ENCODE peak calls at places on chromosomes 13 and 19, in nine cellular contexts. X is GM20000, H is breast epithelium, E is tibial nerve, U is Peyer's patch, M is ovary, T is A673, I is fibroblast of the aortic adventitia, W is bronchial epithelial cell. K is an unnamed sample.

GRCh38 chr13:112248406-112248760 is 127.8 kb upstream of the SPACA7 start:
- DNase-seq in X (no peak), H (no peak), E (no peak), U (no peak), M (no peak), T (no peak), I (no peak), W (no peak), K (no peak)

GRCh38 chr13:65456150-65456912 is 1773.8 kb downstream of the PCDH9 start:
- DNase-seq in X (no peak), H (no peak), E (no peak), U (no peak), M (no peak), T (no peak), I (no peak), W (no peak), K (no peak)

GRCh38 chr19:2775556-2776430 is 7.3 kb downstream of the SGTA start:
- DNase-seq in X (peak; percentile 77), H (peak; percentile 59), E (peak; percentile 53), U (peak; percentile 75), M (no peak), T (no peak), I (no peak), W (no peak), K (no peak)

GRCh38 chr13:60933638-60934037 is 482.0 kb downstream of the PCDH20 start:
- DNase-seq in X (no peak), H (no peak), E (no peak), U (no peak), M (no peak), T (peak; percentile 18), I (no peak), W (peak; percentile 75), K (no peak)

GRCh38 chr19:38044267-38045111 is 137.5 kb downstream of the SIPA1L3 start:
- DNase-seq in X (no peak), H (no peak), E (no peak), U (no peak), M (no peak), T (no peak), I (peak; percentile 47), W (peak; percentile 20), K (no peak)

GRCh38 chr19:45100202-45100600 is 7.2 kb downstream of the PPP1R37 start:
- DNase-seq in X (no peak), H (no peak), E (no peak), U (no peak), M (no peak), T (no peak), I (no peak), W (no peak), K (no peak)

GRCh38 chr19:35710784-35711723 is 6.7 kb downstream of the ZBTB32 start:
- DNase-seq in X (peak; percentile 71), H (no peak), E (no peak), U (peak; percentile 41), M (no peak), T (no peak), I (no peak), W (no peak), K (no peak)

GRCh38 chr13:20815469-20815868 is 41.7 kb upstream of the EEF1AKMT1 start:
- DNase-seq in X (no peak), H (no peak), E (no peak), U (no peak), M (no peak), T (no peak), I (peak; percentile 35), W (peak; percentile 39), K (no peak)

GRCh38 chr19:47742636-47743035 is 2.7 kb upstream of the NOP53 start:
- DNase-seq in X (no peak), H (peak; percentile 33), E (no peak), U (no peak), M (no peak), T (no peak), I (no peak), W (no peak), K (no peak)

GRCh38 chr13:21020176-21020575 is 41.2 kb downstream of the LATS2 start:
- DNase-seq in X (no peak), H (no peak), E (no peak), U (no peak), M (no peak), T (no peak), I (peak; percentile 70), W (no peak), K (no peak)

GRCh38 chr13:51342706-51343105 is 3.2 kb downstream of the SERPINE3 start:
- DNase-seq in X (no peak), H (no peak), E (no peak), U (no peak), M (no peak), T (no peak), I (peak; percentile 67), W (peak; percentile 47), K (no peak)

GRCh38 chr13:41847216-41847615 is 113.7 kb downstream of the VWA8 start:
- DNase-seq in X (no peak), H (no peak), E (no peak), U (no peak), M (no peak), T (no peak), I (no peak), W (no peak), K (no peak)

GRCh38 chr13:41848435-41849255 is 112.3 kb downstream of the VWA8 start:
- DNase-seq in X (no peak), H (no peak), E (no peak), U (no peak), M (no peak), T (no peak), I (peak; percentile 86), W (no peak), K (no peak)
- TF ChIP-seq CTCF in X (no peak), H (no peak), E (no peak), U (no peak), M (no peak), T (peak; percentile 37), I (peak; percentile 30), W (peak; percentile 26), K (no peak)

GRCh38 chr19:13579388-13580060 is 73.2 kb upstream of the CACNA1A start:
- DNase-seq in X (no peak), H (no peak), E (no peak), U (no peak), M (no peak), T (no peak), I (peak; percentile 93), W (no peak), K (no peak)
- TF ChIP-seq CTCF in X (no peak), H (no peak), E (no peak), U (no peak), M (no peak), T (peak; percentile 20), I (peak; percentile 33), W (no peak), K (no peak)

GRCh38 chr13:110677731-110678545 is 28.0 kb downstream of the CARS2 start:
- DNase-seq in X (no peak), H (no peak), E (no peak), U (no peak), M (no peak), T (no peak), I (no peak), W (no peak), K (no peak)

GRCh38 chr13:110681868-110682550 is 23.9 kb downstream of the CARS2 start:
- DNase-seq in X (no peak), H (no peak), E (no peak), U (no peak), M (no peak), T (no peak), I (no peak), W (no peak), K (no peak)

GRCh38 chr13:110682746-110683145 is 23.2 kb downstream of the CARS2 start:
- DNase-seq in X (no peak), H (no peak), E (no peak), U (no peak), M (no peak), T (no peak), I (no peak), W (no peak), K (no peak)

GRCh38 chr13:110683203-110683883 is 22.6 kb downstream of the CARS2 start:
- DNase-seq in X (no peak), H (no peak), E (no peak), U (no peak), M (no peak), T (peak; percentile 39), I (peak; percentile 20), W (peak; percentile 24), K (no peak)

DNA sequence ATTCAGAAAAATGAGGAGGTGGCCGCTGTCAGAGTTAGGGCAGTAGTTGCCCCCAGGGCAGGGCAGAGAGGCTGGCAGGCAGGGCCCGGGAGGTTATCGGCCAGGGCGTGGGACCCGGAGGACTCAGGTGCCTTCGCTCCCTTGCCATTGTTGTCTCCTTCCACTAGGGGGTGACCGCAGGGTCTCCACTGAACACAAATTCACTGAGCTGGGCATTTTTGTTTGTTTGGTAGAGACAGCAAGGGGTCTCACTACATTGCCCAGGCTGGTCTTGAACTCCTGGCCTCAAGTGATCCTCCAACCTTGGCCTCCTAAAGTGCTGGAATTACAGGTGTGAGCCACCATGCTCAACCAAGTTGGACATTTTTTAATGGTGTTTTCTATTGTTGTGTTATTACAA is 25.1 kb downstream of the CARS2 start:
- DNase-seq in X (no peak), H (no peak), E (no peak), U (no peak), M (no peak), T (peak; percentile 50), I (no peak), W (no peak), K (no peak)
- TF ChIP-seq CTCF in X (peak; percentile 17), H (no peak), E (no peak), U (peak; percentile 23), M (no peak), T (peak; percentile 47), I (peak; percentile 56), W (peak; percentile 50), K (peak; percentile 50)

GRCh38 chr19:55098716-55099556 is 18.5 kb downstream of the PPP1R12C start:
- DNase-seq in X (peak; percentile 29), H (no peak), E (no peak), U (no peak), M (no peak), T (no peak), I (no peak), W (no peak), K (no peak)
- TF ChIP-seq CTCF in X (no peak), H (no peak), E (no peak), U (no peak), M (no peak), T (no peak), I (no peak), W (no peak), K (no peak)

DNA sequence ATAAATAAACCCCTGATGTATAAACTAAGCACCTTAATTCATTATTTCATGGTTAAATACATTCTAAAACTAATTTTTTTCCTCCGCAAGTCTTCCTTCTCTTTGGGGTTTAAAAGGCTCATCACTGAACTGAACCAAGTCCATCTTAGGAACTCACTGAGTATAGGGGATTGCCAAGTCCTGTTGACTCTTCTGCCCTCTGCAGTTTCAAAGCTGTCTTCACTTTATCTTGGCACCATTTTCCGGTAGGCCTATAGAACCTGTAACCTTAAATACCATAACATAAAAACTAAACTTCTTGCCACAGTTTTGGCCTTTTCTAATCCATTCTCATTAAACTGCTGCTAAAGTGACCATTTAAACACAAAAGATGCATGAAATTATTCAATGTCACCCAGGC is 66.5 kb upstream of the USPL1 start:
- DNase-seq in X (peak; percentile 44), H (no peak), E (no peak), U (no peak), M (no peak), T (peak; percentile 56), I (peak; percentile 46), W (peak; percentile 47), K (no peak)
- TF ChIP-seq CTCF in X (peak; percentile 31), H (peak; percentile 55), E (no peak), U (peak; percentile 52), M (no peak), T (peak; percentile 56), I (peak; percentile 29), W (peak; percentile 48), K (peak; percentile 22)

GRCh38 chr19:8487137-8487851 is 15.1 kb downstream of the PRAM1 start:
- DNase-seq in X (no peak), H (no peak), E (no peak), U (peak; percentile 62), M (no peak), T (no peak), I (no peak), W (no peak), K (no peak)
- TF ChIP-seq CTCF in X (no peak), H (no peak), E (no peak), U (no peak), M (no peak), T (no peak), I (no peak), W (no peak), K (no peak)

K was measured in progenitor cell of endocrine pancreas.